ENCODE peak calls at places on chromosomes 13 and 19, in six cellular contexts. Q is Calu3; H is H54; T is RWPE1; B is RPMI7951; Y is CD8-positive, alpha-beta T cell. N is an unnamed sample.

GRCh38 chr13:44132710-44133109 is 240.9 kb upstream of the SERP2 start:
- DNase-seq in Q (peak), H (peak), T (no peak), B (peak), Y (no peak), N (peak)

GRCh38 chr13:35478384-35479222 is 2.1 kb upstream of the MAB21L1 start:
- DNase-seq in Q (no peak), H (no peak), T (no peak), B (no peak), Y (no peak), N (no peak)

GRCh38 chr19:46718934-46719551 is 2.1 kb upstream of the PRKD2 start:
- DNase-seq in Q (no peak), H (no peak), T (no peak), B (no peak), Y (no peak), N (no peak)

GRCh38 chr13:38705351-38705750 is 18.5 kb downstream of the FREM2 start:
- DNase-seq in Q (no peak), H (no peak), T (no peak), B (no peak), Y (no peak), N (no peak)

GRCh38 chr19:10321874-10322835 is 6.3 kb upstream of the FDX2 start:
- DNase-seq in Q (no peak), H (no peak), T (no peak), B (no peak), Y (no peak), N (no peak)

GRCh38 chr13:35874704-35875103 is 256.5 kb downstream of the DCLK1 start:
- DNase-seq in Q (no peak), H (no peak), T (no peak), B (no peak), Y (no peak), N (no peak)

GRCh38 chr19:33395561-33396550 is 22.3 kb downstream of the CEBPG start:
- DNase-seq in Q (no peak), H (peak), T (no peak), B (peak), Y (no peak), N (peak)

GRCh38 chr13:85772379-85772778 is 26.8 kb downstream of the SLITRK6 start:
- DNase-seq in Q (no peak), H (no peak), T (peak), B (peak), Y (no peak), N (no peak)

GRCh38 chr13:73035660-73036059 is 23.1 kb upstream of the KLF5 start:
- DNase-seq in Q (no peak), H (no peak), T (no peak), B (no peak), Y (no peak), N (no peak)

GRCh38 chr19:32178401-32178800 is 167.0 kb upstream of the ZNF507 start:
- DNase-seq in Q (no peak), H (no peak), T (no peak), B (no peak), Y (no peak), N (no peak)

GRCh38 chr19:13825489-13826475 is 30.5 kb downstream of the ZSWIM4 start:
- DNase-seq in Q (no peak), H (no peak), T (no peak), B (no peak), Y (no peak), N (no peak)

GRCh38 chr13:28566283-28566682 is 71.4 kb upstream of the FLT1 start:
- DNase-seq in Q (no peak), H (no peak), T (no peak), B (no peak), Y (no peak), N (no peak)

GRCh38 chr19:13207237-13208130 is 57.3 kb downstream of the IER2 start:
- DNase-seq in Q (no peak), H (no peak), T (peak), B (peak), Y (no peak), N (peak)

GRCh38 chr19:54440641-54441040 is 8.4 kb upstream of the LENG8 start:
- DNase-seq in Q (no peak), H (no peak), T (no peak), B (no peak), Y (no peak), N (no peak)

GRCh38 chr13:93670858-93671257 is 444.3 kb downstream of the GPC6 start:
- DNase-seq in Q (no peak), H (no peak), T (no peak), B (no peak), Y (no peak), N (no peak)

GRCh38 chr19:16670291-16670690 is 9.4 kb downstream of the TMEM38A start:
- DNase-seq in Q (no peak), H (no peak), T (no peak), B (no peak), Y (no peak), N (no peak)

GRCh38 chr19:10975374-10976036 is 14.7 kb downstream of the SMARCA4 start:
- DNase-seq in Q (no peak), H (peak), T (no peak), B (peak), Y (no peak), N (no peak)

GRCh38 chr19:58531052-58531600 is 11.5 kb upstream of the ZBTB45 start:
- DNase-seq in Q (no peak), H (no peak), T (no peak), B (no peak), Y (no peak), N (no peak)